ENCODE peak calls at places on chromosomes 7 and 10, in six cellular contexts. W is NB4; J is epithelial cell of esophagus; E is AG04450; G is CD8-positive, alpha-beta T cell; Z is foreskin fibroblast. S is an unnamed sample.

GRCh38 chr10:100483876-100484666 is 21.3 kb downstream of the WNT8B start:
- DNase-seq in W (no peak), J (no peak), E (no peak), G (no peak), Z (no peak), S (no peak)

GRCh38 chr10:20006169-20006870 is 190.1 kb downstream of the PLXDC2 start:
- DNase-seq in W (no peak), J (no peak), E (no peak), G (no peak), Z (no peak), S (no peak)

GRCh38 chr7:155576416-155576815 is 30.1 kb upstream of the CNPY1 start:
- DNase-seq in W (no peak), J (no peak), E (no peak), G (no peak), Z (no peak), S (no peak)

GRCh38 chr10:116757246-116757645 is 14.9 kb upstream of the HSPA12A start:
- DNase-seq in W (no peak), J (no peak), E (no peak), G (no peak), Z (no peak), S (no peak)

GRCh38 chr7:151188252-151188542 is 1.1 kb upstream of the ASB10 start:
- DNase-seq in W (no peak), J (no peak), E (no peak), G (no peak), Z (no peak), S (no peak)

GRCh38 chr7:138981332-138982203 is at the start of gene KIAA1549:
- DNase-seq in W (peak; percentile 90), J (peak; percentile 76), E (no peak), G (peak; percentile 43), Z (peak; percentile 62), S (no peak)

GRCh38 chr7:152369518-152369917 is 66.3 kb downstream of the KMT2C start:
- DNase-seq in W (peak; percentile 19), J (no peak), E (no peak), G (no peak), Z (no peak), S (no peak)

GRCh38 chr7:111561659-111561908 is 708 bp downstream of the IMMP2L start:
- DNase-seq in W (no peak), J (no peak), E (no peak), G (no peak), Z (peak; percentile 2), S (no peak)

GRCh38 chr7:76047305-76047810 is 442 bp downstream of the STYXL1 start:
- DNase-seq in W (peak; percentile 61), J (no peak), E (no peak), G (peak; percentile 12), Z (no peak), S (no peak)

GRCh38 chr10:118495499-118495898 is 99.9 kb downstream of the PRLHR start:
- DNase-seq in W (no peak), J (no peak), E (no peak), G (no peak), Z (no peak), S (no peak)

GRCh38 chr10:93030409-93030808 is 30.2 kb upstream of the CYP26C1 start:
- DNase-seq in W (no peak), J (peak; percentile 67), E (peak; percentile 42), G (no peak), Z (peak; percentile 54), S (peak; percentile 22)
- H3K4me3 ChIP-seq in W (no peak overlapping the region), J (no peak overlapping the region), E (no peak overlapping the region), G (no peak overlapping the region), Z (no peak overlapping the region), S (no peak overlapping the region)

DNA sequence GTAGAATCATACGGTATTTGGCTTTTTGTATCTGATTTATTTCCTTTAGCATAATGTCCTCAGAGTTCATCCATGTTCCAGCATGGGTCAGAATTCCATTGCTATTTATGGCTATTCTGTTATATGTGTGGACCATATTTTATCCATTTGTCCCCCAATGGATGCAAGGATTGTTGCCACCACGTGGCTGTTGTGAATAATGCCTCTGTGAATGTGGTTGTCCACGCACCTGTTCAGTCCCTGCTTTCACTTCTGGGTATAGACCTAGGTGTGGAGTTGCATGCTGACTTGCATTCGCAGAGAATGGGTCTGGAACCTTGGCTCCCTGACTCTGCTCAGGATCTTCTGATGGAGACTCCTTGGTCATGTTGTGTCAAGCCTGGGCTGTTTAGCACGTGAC is 199.9 kb downstream of the CAMK1D start:
- DNase-seq in W (no peak), J (no peak), E (no peak), G (no peak), Z (no peak), S (no peak)
- TF ChIP-seq CTCF in W (no peak), J (no peak), E (no peak), G (no peak), Z (no peak), S (no peak)

GRCh38 chr7:30884881-30885280 is 26.8 kb upstream of the AQP1 start:
- DNase-seq in W (no peak), J (no peak), E (no peak), G (no peak), Z (no peak), S (no peak)
- H3K4me3 ChIP-seq in W (no peak overlapping the region), J (no peak overlapping the region), E (no peak overlapping the region), G (no peak overlapping the region), Z (no peak overlapping the region), S (no peak overlapping the region)

DNA sequence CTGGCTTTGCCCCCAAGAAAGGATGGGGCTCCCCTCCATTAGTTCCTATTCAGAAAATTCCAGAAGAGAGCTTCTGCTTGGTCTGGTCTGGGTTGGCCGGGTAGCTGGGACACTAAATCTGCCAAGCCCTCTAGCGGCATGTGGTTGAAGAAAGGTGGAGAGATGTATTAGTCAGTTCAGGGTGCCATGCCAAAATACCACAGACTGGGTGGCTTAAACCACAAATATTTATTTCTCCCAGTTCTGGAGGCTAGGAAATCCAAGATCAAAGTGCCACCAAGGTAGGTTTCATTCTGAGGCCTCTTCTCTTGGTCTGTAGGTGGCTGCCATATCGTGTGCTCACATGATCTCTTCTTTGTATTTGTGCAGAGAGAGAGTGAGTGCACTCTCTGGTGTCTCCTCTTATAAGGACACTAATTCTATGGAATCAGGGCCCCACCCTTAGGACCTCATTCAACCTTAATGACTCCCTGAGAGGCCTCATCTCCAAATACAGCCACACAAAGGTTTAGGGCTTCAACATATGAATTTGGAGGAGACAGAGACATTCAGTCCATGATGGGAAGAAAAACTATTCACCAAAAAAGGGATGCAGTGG is 38.7 kb upstream of the MTPAP start:
- DNase-seq in W (no peak), J (peak; percentile 66), E (no peak), G (no peak), Z (peak; percentile 12), S (no peak)
- TF ChIP-seq CTCF in W (no peak), J (peak; percentile 34), E (no peak), G (no peak), Z (no peak), S (no peak)

GRCh38 chr10:72218329-72218728 is 2.3 kb upstream of the ASCC1 start:
- DNase-seq in W (peak; percentile 54), J (no peak), E (no peak), G (no peak), Z (no peak), S (no peak)
- H3K4me3 ChIP-seq in W (no peak overlapping the region), J (no peak overlapping the region), E (no peak overlapping the region), G (peak overlapping the region; percentile 24), Z (no peak overlapping the region), S (no peak overlapping the region)

GRCh38 chr10:107492389-107492788 is 327.9 kb upstream of the SORCS1 start:
- DNase-seq in W (no peak), J (no peak), E (no peak), G (no peak), Z (no peak), S (no peak)
- TF ChIP-seq CTCF in W (no peak), J (no peak), E (no peak), G (no peak), Z (no peak), S (no peak)

GRCh38 chr10:104640339-104641149 is 546 bp upstream of the SORCS3 start:
- DNase-seq in W (no peak), J (no peak), E (no peak), G (no peak), Z (no peak), S (no peak)
- H3K4me3 ChIP-seq in W (no peak overlapping the region), J (no peak overlapping the region), E (no peak overlapping the region), G (no peak overlapping the region), Z (no peak overlapping the region), S (no peak overlapping the region)

GRCh38 chr7:94223375-94224084 is 171.2 kb upstream of the COL1A2 start:
- DNase-seq in W (no peak), J (peak; percentile 79), E (peak; percentile 34), G (no peak), Z (peak; percentile 50), S (peak; percentile 45)
- TF ChIP-seq CTCF in W (no peak), J (peak; percentile 8), E (peak; percentile 74), G (no peak), Z (peak; percentile 48), S (peak; percentile 59)